ENCODE peak calls at places on chromosome 12, in seven cellular contexts. One of them, this sample, is unnamed.

GRCh38 chr12:124543052-124543590 is 24.3 kb downstream of the NCOR2 start:
- DNase-seq in neuronal stem cell: no peak
- DNase-seq in IMR-90: no peak
- DNase-seq in mesendoderm: peak; percentile 76
- DNase-seq in H1: no peak
- DNase-seq in trophoblast cell: peak; percentile 75
- DNase-seq in H9: no peak
- DNase-seq in this sample: peak; percentile 81

GRCh38 chr12:71085575-71085974 is 72.2 kb downstream of the TSPAN8 start:
- DNase-seq in trophoblast cell: no peak
- DNase-seq in H1: no peak
- DNase-seq in H9: no peak
- DNase-seq in mesendoderm: no peak
- DNase-seq in neuronal stem cell: no peak
- DNase-seq in IMR-90: no peak
- DNase-seq in this sample: peak; percentile 4

GRCh38 chr12:1832801-1833595 is 12.6 kb downstream of the LRTM2 start:
- DNase-seq in H1: no peak
- DNase-seq in neuronal stem cell: no peak
- DNase-seq in trophoblast cell: no peak
- DNase-seq in IMR-90: no peak
- DNase-seq in H9: no peak
- DNase-seq in mesendoderm: no peak
- DNase-seq in this sample: no peak

GRCh38 chr12:122250047-122250446 is 16.2 kb downstream of the VPS33A start:
- DNase-seq in H9: no peak
- DNase-seq in trophoblast cell: no peak
- DNase-seq in H1: no peak
- DNase-seq in neuronal stem cell: no peak
- DNase-seq in mesendoderm: no peak
- DNase-seq in IMR-90: no peak
- DNase-seq in this sample: no peak

GRCh38 chr12:76764856-76765255 is 941 bp downstream of the ZDHHC17 start:
- DNase-seq in mesendoderm: no peak
- DNase-seq in neuronal stem cell: no peak
- DNase-seq in trophoblast cell: no peak
- DNase-seq in IMR-90: peak; percentile 28
- DNase-seq in H9: no peak
- DNase-seq in H1: no peak
- DNase-seq in this sample: peak; percentile 43

GRCh38 chr12:13691598-13691997 is 289.8 kb downstream of the GRIN2B start:
- DNase-seq in mesendoderm: no peak
- DNase-seq in H9: no peak
- DNase-seq in neuronal stem cell: no peak
- DNase-seq in trophoblast cell: no peak
- DNase-seq in IMR-90: no peak
- DNase-seq in H1: no peak
- DNase-seq in this sample: no peak

GRCh38 chr12:109999983-110000505 is 814 bp downstream of the ANKRD13A start:
- DNase-seq in IMR-90: no peak
- DNase-seq in H1: no peak
- DNase-seq in trophoblast cell: peak; percentile 56
- DNase-seq in neuronal stem cell: peak; percentile 21
- DNase-seq in H9: no peak
- DNase-seq in mesendoderm: peak; percentile 63
- DNase-seq in this sample: peak; percentile 34

GRCh38 chr12:6084969-6085450 is 39.5 kb downstream of the VWF start:
- DNase-seq in mesendoderm: no peak
- DNase-seq in H1: no peak
- DNase-seq in H9: no peak
- DNase-seq in trophoblast cell: no peak
- DNase-seq in neuronal stem cell: no peak
- DNase-seq in IMR-90: no peak
- DNase-seq in this sample: no peak

GRCh38 chr12:46982629-46983392 is 96.6 kb upstream of the PCED1B start:
- DNase-seq in H9: no peak
- DNase-seq in trophoblast cell: no peak
- DNase-seq in IMR-90: no peak
- DNase-seq in neuronal stem cell: no peak
- DNase-seq in H1: no peak
- DNase-seq in mesendoderm: no peak
- DNase-seq in this sample: no peak

GRCh38 chr12:12018454-12018853 is 52.3 kb upstream of the BCL2L14 start:
- DNase-seq in trophoblast cell: no peak
- DNase-seq in mesendoderm: no peak
- DNase-seq in neuronal stem cell: no peak
- DNase-seq in H9: no peak
- DNase-seq in IMR-90: peak; percentile 58
- DNase-seq in H1: no peak
- DNase-seq in this sample: no peak

GRCh38 chr12:40375076-40375475 is 150.3 kb downstream of the LRRK2 start:
- DNase-seq in trophoblast cell: peak; percentile 57
- DNase-seq in H1: no peak
- DNase-seq in IMR-90: peak; percentile 0
- DNase-seq in neuronal stem cell: no peak
- DNase-seq in H9: no peak
- DNase-seq in mesendoderm: peak; percentile 4
- DNase-seq in this sample: no peak

GRCh38 chr12:46942579-46942978 is 116.8 kb upstream of the SLC38A4 start:
- DNase-seq in H1: no peak
- DNase-seq in neuronal stem cell: no peak
- DNase-seq in H9: no peak
- DNase-seq in IMR-90: peak; percentile 79
- DNase-seq in trophoblast cell: peak; percentile 85
- DNase-seq in mesendoderm: no peak
- DNase-seq in this sample: no peak

GRCh38 chr12:22537000-22537544 is 7.3 kb downstream of the C2CD5 start:
- DNase-seq in neuronal stem cell: no peak
- DNase-seq in H9: no peak
- DNase-seq in IMR-90: no peak
- DNase-seq in trophoblast cell: no peak
- DNase-seq in H1: no peak
- DNase-seq in mesendoderm: no peak
- DNase-seq in this sample: peak; percentile 11

GRCh38 chr12:15074351-15074750 is 101.5 kb downstream of the PDE6H start:
- DNase-seq in trophoblast cell: peak; percentile 47
- DNase-seq in mesendoderm: no peak
- DNase-seq in neuronal stem cell: no peak
- DNase-seq in IMR-90: peak; percentile 4
- DNase-seq in H1: no peak
- DNase-seq in H9: no peak
- DNase-seq in this sample: peak; percentile 89

GRCh38 chr12:114858388-114859146 is 174.6 kb upstream of the TBX3 start:
- DNase-seq in neuronal stem cell: no peak
- DNase-seq in trophoblast cell: peak; percentile 49
- DNase-seq in mesendoderm: peak; percentile 66
- DNase-seq in H9: peak; percentile 60
- DNase-seq in IMR-90: no peak
- DNase-seq in H1: no peak
- DNase-seq in this sample: no peak

GRCh38 chr12:119913931-119914330 is 36.8 kb upstream of the CIT start:
- DNase-seq in H1: no peak
- DNase-seq in trophoblast cell: peak; percentile 12
- DNase-seq in neuronal stem cell: no peak
- DNase-seq in H9: no peak
- DNase-seq in IMR-90: no peak
- DNase-seq in mesendoderm: no peak
- DNase-seq in this sample: no peak

GRCh38 chr12:13049816-13050215 is 5.6 kb downstream of the FAM234B start:
- DNase-seq in mesendoderm: peak; percentile 62
- DNase-seq in H1: no peak
- DNase-seq in trophoblast cell: no peak
- DNase-seq in H9: no peak
- DNase-seq in IMR-90: peak; percentile 65
- DNase-seq in neuronal stem cell: no peak
- DNase-seq in this sample: peak; percentile 6

GRCh38 chr12:90233168-90234100 is 524.8 kb upstream of the ATP2B1 start:
- DNase-seq in IMR-90: no peak
- DNase-seq in H1: no peak
- DNase-seq in mesendoderm: no peak
- DNase-seq in neuronal stem cell: no peak
- DNase-seq in trophoblast cell: peak; percentile 50
- DNase-seq in H9: no peak
- DNase-seq in this sample: no peak

GRCh38 chr12:102824218-102824835 is 92.7 kb downstream of the PAH start:
- DNase-seq in H9: peak; percentile 93
- DNase-seq in mesendoderm: peak; percentile 89
- DNase-seq in H1: peak; percentile 65
- DNase-seq in IMR-90: peak; percentile 2
- DNase-seq in trophoblast cell: peak; percentile 67
- DNase-seq in neuronal stem cell: peak; percentile 80
- DNase-seq in this sample: peak; percentile 5

GRCh38 chr12:96208801-96209534 is 14.8 kb downstream of the ELK3 start:
- DNase-seq in mesendoderm: no peak
- DNase-seq in IMR-90: no peak
- DNase-seq in H9: no peak
- DNase-seq in trophoblast cell: no peak
- DNase-seq in H1: no peak
- DNase-seq in neuronal stem cell: no peak
- DNase-seq in this sample: peak; percentile 11

GRCh38 chr12:42564540-42564939 is 25.0 kb downstream of the PRICKLE1 start:
- DNase-seq in mesendoderm: no peak
- DNase-seq in H1: no peak
- DNase-seq in trophoblast cell: peak; percentile 54
- DNase-seq in neuronal stem cell: no peak
- DNase-seq in IMR-90: peak; percentile 77
- DNase-seq in H9: no peak
- DNase-seq in this sample: peak; percentile 12
- H3K4me2 ChIP-seq in mesendoderm: no peak overlapping the region
- H3K4me2 ChIP-seq in H1: no peak overlapping the region
- H3K4me2 ChIP-seq in trophoblast cell: no peak overlapping the region
- H3K4me2 ChIP-seq in neuronal stem cell: no peak overlapping the region
- H3K4me2 ChIP-seq in IMR-90: peak overlapping the region; percentile 52
- H3K4me2 ChIP-seq in H9: no peak overlapping the region
- H3K4me2 ChIP-seq in this sample: no peak overlapping the region

GRCh38 chr12:63064080-63064479 is 86.9 kb downstream of the AVPR1A start:
- DNase-seq in trophoblast cell: peak; percentile 57
- DNase-seq in IMR-90: peak; percentile 46
- DNase-seq in neuronal stem cell: no peak
- DNase-seq in H9: no peak
- DNase-seq in mesendoderm: no peak
- DNase-seq in H1: no peak
- DNase-seq in this sample: peak; percentile 14

GRCh38 chr12:63068857-63069442 is 82.1 kb downstream of the AVPR1A start:
- DNase-seq in neuronal stem cell: peak; percentile 35
- DNase-seq in H1: no peak
- DNase-seq in IMR-90: peak; percentile 75
- DNase-seq in mesendoderm: peak; percentile 65
- DNase-seq in H9: no peak
- DNase-seq in trophoblast cell: peak; percentile 76
- DNase-seq in this sample: peak; percentile 49

GRCh38 chr12:63066782-63067181 is 84.2 kb downstream of the AVPR1A start:
- DNase-seq in trophoblast cell: no peak
- DNase-seq in neuronal stem cell: no peak
- DNase-seq in mesendoderm: peak; percentile 29
- DNase-seq in H1: no peak
- DNase-seq in IMR-90: no peak
- DNase-seq in H9: peak; percentile 48
- DNase-seq in this sample: no peak

GRCh38 chr12:63069860-63070617 is 81.0 kb downstream of the AVPR1A start:
- DNase-seq in neuronal stem cell: no peak
- DNase-seq in H1: no peak
- DNase-seq in IMR-90: no peak
- DNase-seq in trophoblast cell: no peak
- DNase-seq in H9: no peak
- DNase-seq in mesendoderm: no peak
- DNase-seq in this sample: no peak

GRCh38 chr12:63066136-63066535 is 84.9 kb downstream of the AVPR1A start:
- DNase-seq in neuronal stem cell: no peak
- DNase-seq in H1: no peak
- DNase-seq in H9: no peak
- DNase-seq in mesendoderm: no peak
- DNase-seq in IMR-90: no peak
- DNase-seq in trophoblast cell: no peak
- DNase-seq in this sample: no peak
- H2AK5ac ChIP-seq in neuronal stem cell: no peak overlapping the region
- H2AK5ac ChIP-seq in H1: no peak overlapping the region
- H2AK5ac ChIP-seq in H9: no peak overlapping the region
- H2AK5ac ChIP-seq in mesendoderm: no peak overlapping the region
- H2AK5ac ChIP-seq in IMR-90: no peak overlapping the region
- H2AK5ac ChIP-seq in trophoblast cell: no peak overlapping the region
- H2AK5ac ChIP-seq in this sample: no peak overlapping the region

DNA sequence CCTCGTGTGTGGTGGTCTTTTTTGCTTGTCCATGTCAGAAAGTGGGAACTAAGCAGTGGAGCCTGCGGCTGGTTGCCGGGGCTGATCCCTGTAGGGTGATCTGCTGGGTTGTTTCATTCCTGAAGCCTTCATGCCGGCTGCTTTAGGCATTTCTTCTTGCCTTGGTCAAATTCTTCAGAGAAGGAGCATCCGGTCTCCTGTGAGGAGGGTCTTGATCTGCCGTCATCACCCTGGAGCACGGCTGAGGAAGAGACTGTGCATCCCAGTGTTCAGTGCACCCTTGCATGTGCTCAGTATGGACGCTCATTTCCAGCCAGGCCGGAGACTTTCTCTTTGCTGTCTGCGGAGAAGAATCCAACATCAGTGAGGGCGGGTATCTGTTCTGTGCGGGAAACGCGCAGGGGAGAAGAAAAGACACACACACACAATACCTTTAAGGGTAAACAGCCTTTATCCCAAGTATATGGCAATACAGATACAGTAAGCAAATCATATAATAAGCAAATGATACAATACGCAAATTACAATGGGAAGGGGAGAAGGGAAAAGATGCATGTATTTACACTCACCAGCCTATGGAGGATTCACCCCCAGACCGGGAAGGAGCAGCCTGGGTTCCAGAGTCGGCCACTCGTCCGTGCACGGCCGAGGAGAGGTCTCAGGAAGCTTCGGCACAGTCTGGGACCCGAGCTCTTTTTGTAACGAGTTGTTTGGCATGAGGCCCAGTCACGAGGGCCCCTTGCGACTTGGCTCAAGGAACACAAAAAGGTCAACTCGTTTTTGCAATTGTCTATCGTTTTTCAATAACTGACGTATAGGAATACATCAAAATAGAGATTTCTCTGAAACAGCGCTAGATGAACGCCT is 1366.8 kb upstream of the TMEM132C start:
- DNase-seq in neuronal stem cell: no peak
- DNase-seq in mesendoderm: no peak
- DNase-seq in H9: peak; percentile 35
- DNase-seq in trophoblast cell: no peak
- DNase-seq in IMR-90: no peak
- DNase-seq in H1: no peak
- DNase-seq in this sample: no peak
- H3K27ac ChIP-seq in neuronal stem cell: no peak overlapping the region
- H3K27ac ChIP-seq in mesendoderm: no peak overlapping the region
- H3K27ac ChIP-seq in H9: no peak overlapping the region
- H3K27ac ChIP-seq in trophoblast cell: no peak overlapping the region
- H3K27ac ChIP-seq in IMR-90: no peak overlapping the region
- H3K27ac ChIP-seq in H1: no peak overlapping the region
- H3K27ac ChIP-seq in this sample: no peak overlapping the region

DNA sequence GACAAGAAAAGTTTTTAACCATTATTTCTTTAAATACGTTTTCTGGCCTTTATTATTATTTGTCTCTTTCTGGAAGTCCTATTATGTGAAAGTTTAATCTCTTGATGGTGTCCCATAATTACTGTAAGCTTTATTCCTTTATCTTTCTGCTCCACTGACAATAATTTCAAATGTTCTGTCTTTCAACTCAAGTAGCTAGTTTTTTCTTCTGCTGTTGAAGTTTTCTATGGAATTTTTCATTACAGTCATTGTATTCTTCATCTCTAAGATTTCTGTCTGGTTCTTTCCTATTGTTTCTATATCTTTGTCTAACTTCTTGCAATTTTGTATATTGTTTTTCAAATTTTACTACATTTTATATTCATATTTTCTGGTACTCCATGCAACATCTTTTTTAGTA is 173.6 kb upstream of the MGAT4C start:
- DNase-seq in H9: no peak
- DNase-seq in trophoblast cell: no peak
- DNase-seq in IMR-90: no peak
- DNase-seq in mesendoderm: no peak
- DNase-seq in neuronal stem cell: no peak
- DNase-seq in H1: no peak
- DNase-seq in this sample: no peak
- H3K4me2 ChIP-seq in H9: no peak overlapping the region
- H3K4me2 ChIP-seq in trophoblast cell: no peak overlapping the region
- H3K4me2 ChIP-seq in IMR-90: no peak overlapping the region
- H3K4me2 ChIP-seq in mesendoderm: no peak overlapping the region
- H3K4me2 ChIP-seq in neuronal stem cell: no peak overlapping the region
- H3K4me2 ChIP-seq in H1: no peak overlapping the region
- H3K4me2 ChIP-seq in this sample: no peak overlapping the region